ENCODE peak calls at places on chromosome 13, in six cellular contexts. One of them, this sample, is unnamed.
A peak's percentile ranks its signal among the peaks of the same experiment; 100 is the strongest.

GRCh38 chr13:61413572-61413971 is 2.1 kb downstream of the PCDH20 start:
- DNase-seq in colonic mucosa: no peak
- DNase-seq in endothelial cell of umbilical vein: no peak
- DNase-seq in IMR-90: no peak
- DNase-seq in CD8-positive, alpha-beta T cell: no peak
- DNase-seq in tibial nerve: no peak
- DNase-seq in this sample: no peak

GRCh38 chr13:109366521-109366920 is 419.9 kb downstream of the IRS2 start:
- DNase-seq in colonic mucosa: no peak
- DNase-seq in endothelial cell of umbilical vein: no peak
- DNase-seq in IMR-90: peak; percentile 22
- DNase-seq in CD8-positive, alpha-beta T cell: no peak
- DNase-seq in tibial nerve: no peak
- DNase-seq in this sample: no peak

GRCh38 chr13:114285166-114285808 is 3.9 kb downstream of the UPF3A start:
- DNase-seq in colonic mucosa: no peak
- DNase-seq in endothelial cell of umbilical vein: no peak
- DNase-seq in IMR-90: peak; percentile 17
- DNase-seq in CD8-positive, alpha-beta T cell: no peak
- DNase-seq in tibial nerve: no peak
- DNase-seq in this sample: no peak

GRCh38 chr13:30045916-30046704 is 195.7 kb upstream of the UBL3 start:
- DNase-seq in colonic mucosa: no peak
- DNase-seq in endothelial cell of umbilical vein: no peak
- DNase-seq in IMR-90: peak; percentile 88
- DNase-seq in CD8-positive, alpha-beta T cell: no peak
- DNase-seq in tibial nerve: no peak
- DNase-seq in this sample: no peak

GRCh38 chr13:113555141-113555540 is 29.4 kb upstream of the TFDP1 start:
- DNase-seq in colonic mucosa: peak; percentile 9
- DNase-seq in endothelial cell of umbilical vein: no peak
- DNase-seq in IMR-90: no peak
- DNase-seq in CD8-positive, alpha-beta T cell: no peak
- DNase-seq in tibial nerve: no peak
- DNase-seq in this sample: peak; percentile 27

GRCh38 chr13:93290503-93290902 is 63.9 kb downstream of the GPC6 start:
- DNase-seq in colonic mucosa: no peak
- DNase-seq in endothelial cell of umbilical vein: no peak
- DNase-seq in IMR-90: peak; percentile 46
- DNase-seq in CD8-positive, alpha-beta T cell: no peak
- DNase-seq in tibial nerve: no peak
- DNase-seq in this sample: no peak

GRCh38 chr13:62687727-62688126 is 1272.1 kb upstream of the PCDH20 start:
- DNase-seq in colonic mucosa: no peak
- DNase-seq in endothelial cell of umbilical vein: no peak
- DNase-seq in IMR-90: no peak
- DNase-seq in CD8-positive, alpha-beta T cell: no peak
- DNase-seq in tibial nerve: no peak
- DNase-seq in this sample: no peak

GRCh38 chr13:48505597-48506091 is 27.2 kb downstream of the RCBTB2 start:
- DNase-seq in colonic mucosa: no peak
- DNase-seq in endothelial cell of umbilical vein: no peak
- DNase-seq in IMR-90: peak; percentile 71
- DNase-seq in CD8-positive, alpha-beta T cell: peak; percentile 70
- DNase-seq in tibial nerve: no peak
- DNase-seq in this sample: no peak

DNA sequence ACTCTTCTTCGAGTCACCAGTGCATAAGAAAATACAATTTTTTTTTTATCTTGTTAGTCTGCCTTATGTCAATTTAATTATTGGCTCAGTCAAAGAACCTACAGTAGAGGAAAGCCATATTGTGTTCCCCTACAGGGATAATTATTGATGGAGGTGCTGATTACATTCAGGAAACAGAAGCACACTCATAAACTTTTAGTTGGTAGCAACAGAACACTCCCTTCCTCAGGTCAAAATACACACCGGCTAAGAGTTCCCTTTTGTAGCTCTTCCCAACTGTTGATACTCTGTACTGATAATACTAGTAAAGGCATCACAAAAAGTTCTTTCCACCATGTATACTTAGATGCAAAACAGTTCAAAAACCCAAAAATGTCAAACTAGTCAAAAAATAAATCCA is 18.4 kb downstream of the FOXO1 start:
- DNase-seq in colonic mucosa: no peak
- DNase-seq in endothelial cell of umbilical vein: peak; percentile 56
- DNase-seq in IMR-90: no peak
- DNase-seq in CD8-positive, alpha-beta T cell: no peak
- DNase-seq in tibial nerve: no peak
- DNase-seq in this sample: no peak
- H3K4me1 ChIP-seq in colonic mucosa: peaks cover 34% of the 10 kb centered on the region
- H3K4me1 ChIP-seq in endothelial cell of umbilical vein: peaks cover 30% of the 10 kb centered on the region
- H3K4me1 ChIP-seq in IMR-90: no peaks in the 10 kb centered on the region
- H3K4me1 ChIP-seq in CD8-positive, alpha-beta T cell: peaks cover 93% of the 10 kb centered on the region
- H3K4me1 ChIP-seq in tibial nerve: peaks cover 96% of the 10 kb centered on the region
- H3K4me1 ChIP-seq in this sample: no peaks in the 10 kb centered on the region

DNA sequence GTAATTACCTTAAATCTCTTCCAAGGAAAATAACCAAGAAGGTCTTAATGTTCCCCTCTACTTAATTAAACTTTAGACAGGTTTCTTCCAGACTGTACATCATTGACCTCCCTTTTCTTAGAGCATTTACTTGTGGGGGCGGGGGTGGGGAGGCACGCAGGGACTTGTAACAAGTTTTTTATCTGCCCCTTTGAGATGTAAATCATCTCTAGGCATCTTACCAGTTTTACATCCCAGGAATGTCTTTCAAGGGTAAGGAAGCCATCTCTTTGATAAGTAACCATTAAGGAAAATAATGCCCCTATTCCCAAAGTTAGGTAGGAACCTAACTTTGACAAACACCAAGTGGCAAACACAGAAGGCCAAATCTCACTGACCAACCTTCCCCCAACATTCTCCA is 528.6 kb downstream of the SUCLA2 start:
- DNase-seq in colonic mucosa: no peak
- DNase-seq in endothelial cell of umbilical vein: no peak
- DNase-seq in IMR-90: no peak
- DNase-seq in CD8-positive, alpha-beta T cell: no peak
- DNase-seq in tibial nerve: no peak
- DNase-seq in this sample: no peak
- TF ChIP-seq CTCF in colonic mucosa: no peak
- TF ChIP-seq CTCF in endothelial cell of umbilical vein: no peak
- TF ChIP-seq CTCF in IMR-90: no peak
- TF ChIP-seq CTCF in CD8-positive, alpha-beta T cell: no peak
- TF ChIP-seq CTCF in tibial nerve: no peak
- TF ChIP-seq CTCF in this sample: no peak

GRCh38 chr13:46355906-46356305 is 31.1 kb downstream of the RUBCNL start:
- DNase-seq in colonic mucosa: no peak
- DNase-seq in endothelial cell of umbilical vein: no peak
- DNase-seq in IMR-90: no peak
- DNase-seq in CD8-positive, alpha-beta T cell: no peak
- DNase-seq in tibial nerve: no peak
- DNase-seq in this sample: no peak

GRCh38 chr13:46359731-46360130 is 27.3 kb downstream of the RUBCNL start:
- DNase-seq in colonic mucosa: no peak
- DNase-seq in endothelial cell of umbilical vein: no peak
- DNase-seq in IMR-90: peak; percentile 22
- DNase-seq in CD8-positive, alpha-beta T cell: no peak
- DNase-seq in tibial nerve: no peak
- DNase-seq in this sample: no peak

GRCh38 chr13:46361535-46361934 is 25.5 kb downstream of the RUBCNL start:
- DNase-seq in colonic mucosa: no peak
- DNase-seq in endothelial cell of umbilical vein: no peak
- DNase-seq in IMR-90: no peak
- DNase-seq in CD8-positive, alpha-beta T cell: no peak
- DNase-seq in tibial nerve: no peak
- DNase-seq in this sample: no peak
- H3K4me1 ChIP-seq in colonic mucosa: no peaks in the 10 kb centered on the region
- H3K4me1 ChIP-seq in endothelial cell of umbilical vein: no peaks in the 10 kb centered on the region
- H3K4me1 ChIP-seq in IMR-90: no peaks in the 10 kb centered on the region
- H3K4me1 ChIP-seq in CD8-positive, alpha-beta T cell: no peaks in the 10 kb centered on the region
- H3K4me1 ChIP-seq in tibial nerve: no peaks in the 10 kb centered on the region
- H3K4me1 ChIP-seq in this sample: no peaks in the 10 kb centered on the region

DNA sequence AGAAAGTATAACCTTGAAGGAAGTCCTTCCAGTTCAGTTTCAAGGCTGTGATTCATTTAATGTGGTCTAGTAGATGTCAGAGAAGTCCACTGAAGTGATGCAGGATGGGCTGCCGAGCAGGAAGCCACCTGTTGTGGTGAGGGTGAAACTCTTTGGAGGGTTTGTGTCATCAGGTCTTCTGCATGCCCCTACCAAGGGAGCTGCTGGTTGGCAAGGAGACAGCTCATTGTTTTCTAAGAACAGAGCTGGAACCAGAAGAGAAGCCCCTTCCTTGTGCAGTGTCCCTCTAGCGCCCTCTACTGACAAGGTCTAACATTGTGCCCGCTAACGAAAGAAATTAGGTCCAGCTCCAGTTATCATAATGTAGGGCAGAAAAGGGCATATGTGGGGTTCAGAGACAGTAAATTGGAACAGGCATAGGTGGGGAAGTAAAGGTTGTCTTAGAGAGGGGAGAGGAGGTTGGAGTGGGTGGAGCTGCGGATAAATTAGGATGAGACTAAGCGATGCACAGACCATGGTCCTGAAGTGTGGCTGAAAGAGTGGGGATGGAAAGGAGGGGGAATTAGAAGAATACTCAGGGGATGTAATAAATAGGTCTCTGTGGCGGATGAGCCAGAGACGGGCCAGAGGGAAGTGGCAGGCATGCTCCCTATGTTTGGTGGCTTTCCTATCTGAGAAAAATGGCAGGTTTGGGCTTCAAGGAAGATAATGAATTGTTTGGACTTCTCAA is 123.2 kb downstream of the OLFM4 start:
- DNase-seq in colonic mucosa: peak; percentile 60
- DNase-seq in endothelial cell of umbilical vein: peak; percentile 32
- DNase-seq in IMR-90: peak; percentile 34
- DNase-seq in CD8-positive, alpha-beta T cell: no peak
- DNase-seq in tibial nerve: no peak
- DNase-seq in this sample: no peak
- TF ChIP-seq CTCF in colonic mucosa: peak; percentile 57
- TF ChIP-seq CTCF in endothelial cell of umbilical vein: peak; percentile 32
- TF ChIP-seq CTCF in IMR-90: peak; percentile 62
- TF ChIP-seq CTCF in CD8-positive, alpha-beta T cell: no peak
- TF ChIP-seq CTCF in tibial nerve: peak; percentile 70
- TF ChIP-seq CTCF in this sample: peak; percentile 37

GRCh38 chr13:31964168-31964567 is 67.4 kb upstream of the FRY start:
- DNase-seq in colonic mucosa: no peak
- DNase-seq in endothelial cell of umbilical vein: no peak
- DNase-seq in IMR-90: no peak
- DNase-seq in CD8-positive, alpha-beta T cell: no peak
- DNase-seq in tibial nerve: no peak
- DNase-seq in this sample: no peak

GRCh38 chr13:31970237-31970930 is 61.2 kb upstream of the FRY start:
- DNase-seq in colonic mucosa: no peak
- DNase-seq in endothelial cell of umbilical vein: no peak
- DNase-seq in IMR-90: peak; percentile 93
- DNase-seq in CD8-positive, alpha-beta T cell: no peak
- DNase-seq in tibial nerve: no peak
- DNase-seq in this sample: no peak

GRCh38 chr13:31968473-31968872 is 63.1 kb upstream of the FRY start:
- DNase-seq in colonic mucosa: peak; percentile 55
- DNase-seq in endothelial cell of umbilical vein: no peak
- DNase-seq in IMR-90: no peak
- DNase-seq in CD8-positive, alpha-beta T cell: no peak
- DNase-seq in tibial nerve: no peak
- DNase-seq in this sample: no peak

GRCh38 chr13:31965361-31966066 is 66.1 kb upstream of the FRY start:
- DNase-seq in colonic mucosa: no peak
- DNase-seq in endothelial cell of umbilical vein: peak; percentile 54
- DNase-seq in IMR-90: peak; percentile 84
- DNase-seq in CD8-positive, alpha-beta T cell: no peak
- DNase-seq in tibial nerve: no peak
- DNase-seq in this sample: no peak

DNA sequence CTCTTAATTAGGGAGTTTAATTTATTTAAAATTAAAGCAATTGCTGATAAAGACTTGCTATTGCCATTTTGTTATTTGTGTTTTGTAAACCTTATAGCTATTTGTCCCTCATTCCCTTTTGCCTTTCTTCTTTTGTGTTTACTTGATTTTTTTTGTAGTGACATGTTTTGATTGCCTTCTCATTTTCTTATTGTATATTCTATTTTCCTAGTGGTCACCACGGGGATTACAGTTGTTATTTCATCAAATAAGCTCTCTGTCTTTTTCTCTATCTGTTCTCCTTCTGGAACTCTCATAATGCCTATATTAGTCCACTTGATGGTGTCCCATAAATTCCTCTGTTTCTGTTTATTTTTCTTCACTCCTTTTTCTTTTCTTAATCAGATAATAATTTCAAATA is 64.4 kb upstream of the FRY start:
- DNase-seq in colonic mucosa: no peak
- DNase-seq in endothelial cell of umbilical vein: no peak
- DNase-seq in IMR-90: no peak
- DNase-seq in CD8-positive, alpha-beta T cell: no peak
- DNase-seq in tibial nerve: no peak
- DNase-seq in this sample: no peak
- H3K4me1 ChIP-seq in colonic mucosa: no peaks in the 10 kb centered on the region
- H3K4me1 ChIP-seq in endothelial cell of umbilical vein: no peaks in the 10 kb centered on the region
- H3K4me1 ChIP-seq in IMR-90: peaks cover 12% of the 10 kb centered on the region
- H3K4me1 ChIP-seq in CD8-positive, alpha-beta T cell: no peaks in the 10 kb centered on the region
- H3K4me1 ChIP-seq in tibial nerve: peaks cover 11% of the 10 kb centered on the region
- H3K4me1 ChIP-seq in this sample: no peaks in the 10 kb centered on the region

GRCh38 chr13:42875448-42876269 is 94.3 kb downstream of the FAM216B start:
- DNase-seq in colonic mucosa: no peak
- DNase-seq in endothelial cell of umbilical vein: peak; percentile 31
- DNase-seq in IMR-90: peak; percentile 54
- DNase-seq in CD8-positive, alpha-beta T cell: no peak
- DNase-seq in tibial nerve: no peak
- DNase-seq in this sample: no peak
- TF ChIP-seq CTCF in colonic mucosa: no peak
- TF ChIP-seq CTCF in endothelial cell of umbilical vein: no peak
- TF ChIP-seq CTCF in IMR-90: peak; percentile 37
- TF ChIP-seq CTCF in CD8-positive, alpha-beta T cell: no peak
- TF ChIP-seq CTCF in tibial nerve: no peak
- TF ChIP-seq CTCF in this sample: no peak

DNA sequence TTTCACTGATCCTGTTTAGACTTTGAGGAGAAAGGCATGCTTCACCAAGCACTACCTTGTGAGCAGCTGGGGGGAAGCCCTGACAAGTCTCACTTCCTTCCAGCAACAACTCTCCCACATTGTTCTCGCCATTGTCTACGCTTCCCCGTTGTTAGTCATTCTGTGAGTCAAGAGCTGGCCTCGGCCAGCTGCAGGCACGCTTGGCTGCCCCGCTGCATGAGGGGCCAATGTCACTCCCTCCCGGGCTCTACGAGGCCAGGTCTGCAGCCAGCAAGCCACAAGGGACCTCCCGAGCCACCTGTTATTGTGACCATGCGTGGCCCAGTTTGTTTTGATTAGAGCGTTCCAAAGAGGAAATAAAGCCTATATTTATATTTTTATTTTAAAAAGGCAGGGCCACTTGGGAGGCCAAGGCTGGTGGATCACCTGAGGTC is 220.9 kb downstream of the FOXO1 start:
- DNase-seq in colonic mucosa: peak; percentile 19
- DNase-seq in endothelial cell of umbilical vein: peak; percentile 99
- DNase-seq in IMR-90: no peak
- DNase-seq in CD8-positive, alpha-beta T cell: no peak
- DNase-seq in tibial nerve: no peak
- DNase-seq in this sample: no peak
- H3K4me1 ChIP-seq in colonic mucosa: no peaks in the 10 kb centered on the region
- H3K4me1 ChIP-seq in endothelial cell of umbilical vein: peaks cover 36% of the 10 kb centered on the region
- H3K4me1 ChIP-seq in IMR-90: no peaks in the 10 kb centered on the region
- H3K4me1 ChIP-seq in CD8-positive, alpha-beta T cell: no peaks in the 10 kb centered on the region
- H3K4me1 ChIP-seq in tibial nerve: peaks cover 26% of the 10 kb centered on the region
- H3K4me1 ChIP-seq in this sample: peaks cover 12% of the 10 kb centered on the region